ENCODE peak calls at places on chromosome 10, in six cellular contexts. K is ovary, T is stomach, S is HCT116, F is sigmoid colon, Y is uterus. U is an unnamed sample. For H3K4me1, the result is how much of the 10 kb centered on the place peaks cover.

GRCh38 chr10:69687396-69687795 is 57.3 kb downstream of the FAM241B start:
- DNase-seq in K (no peak), T (no peak), S (no peak), F (no peak), Y (no peak), U (no peak)

GRCh38 chr10:79939969-79940368 is 8.9 kb downstream of the SFTPD start:
- DNase-seq in K (no peak), T (no peak), S (no peak), F (no peak), Y (no peak), U (no peak)

GRCh38 chr10:58742141-58742540 is 229.5 kb downstream of the BICC1 start:
- DNase-seq in K (no peak), T (no peak), S (no peak), F (no peak), Y (no peak), U (no peak)

GRCh38 chr10:78754269-78755074 is 314.3 kb upstream of the ZMIZ1 start:
- DNase-seq in K (no peak), T (no peak), S (no peak), F (no peak), Y (no peak), U (no peak)

GRCh38 chr10:76902949-76903348 is 734.7 kb downstream of the KCNMA1 start:
- DNase-seq in K (peak), T (no peak), S (peak), F (no peak), Y (no peak), U (no peak)

GRCh38 chr10:121668336-121669009 is 70.2 kb upstream of the FGFR2 start:
- DNase-seq in K (peak), T (peak), S (no peak), F (peak), Y (peak), U (no peak)

GRCh38 chr10:44902838-44903545 is 8.1 kb upstream of the TMEM72 start:
- DNase-seq in K (no peak), T (no peak), S (no peak), F (no peak), Y (no peak), U (no peak)

GRCh38 chr10:12348870-12349627 is at the start of gene CAMK1D:
- DNase-seq in K (peak), T (peak), S (no peak), F (peak), Y (peak), U (peak)

GRCh38 chr10:129627442-129627841 is 160.4 kb downstream of the MGMT start:
- DNase-seq in K (no peak), T (no peak), S (no peak), F (no peak), Y (no peak), U (no peak)

GRCh38 chr10:122462533-122463465 is 1.4 kb downstream of the HTRA1 start:
- DNase-seq in K (peak), T (no peak), S (no peak), F (peak), Y (peak), U (peak)

GRCh38 chr10:117226813-117227451 is 14.0 kb upstream of the SLC18A2 start:
- DNase-seq in K (no peak), T (peak), S (peak), F (no peak), Y (no peak), U (no peak)

GRCh38 chr10:78438094-78438906 is 404.6 kb downstream of the RPS24 start:
- DNase-seq in K (peak), T (no peak), S (no peak), F (peak), Y (no peak), U (no peak)

GRCh38 chr10:98006266-98006665 is 24.2 kb downstream of the CRTAC1 start:
- DNase-seq in K (no peak), T (no peak), S (no peak), F (no peak), Y (no peak), U (no peak)

GRCh38 chr10:88791924-88792323 is 10.6 kb upstream of the LIPM start:
- DNase-seq in K (no peak), T (no peak), S (peak), F (no peak), Y (no peak), U (no peak)

GRCh38 chr10:96600337-96600736 is 13.5 kb upstream of the TM9SF3 start:
- DNase-seq in K (no peak), T (peak), S (no peak), F (no peak), Y (no peak), U (no peak)

GRCh38 chr10:101777857-101778145 is 1.9 kb upstream of the FGF8 start:
- DNase-seq in K (no peak), T (peak), S (no peak), F (peak), Y (no peak), U (no peak)

GRCh38 chr10:97584060-97584797 is at the start of gene HOGA1:
- DNase-seq in K (no peak), T (no peak), S (peak), F (no peak), Y (peak), U (peak)

GRCh38 chr10:99841746-99842145 is 59.3 kb downstream of the ABCC2 start:
- DNase-seq in K (no peak), T (no peak), S (no peak), F (no peak), Y (no peak), U (no peak)

GRCh38 chr10:119421887-119422684 is 120.4 kb downstream of the RGS10 start:
- DNase-seq in K (no peak), T (no peak), S (no peak), F (no peak), Y (no peak), U (no peak)

DNA sequence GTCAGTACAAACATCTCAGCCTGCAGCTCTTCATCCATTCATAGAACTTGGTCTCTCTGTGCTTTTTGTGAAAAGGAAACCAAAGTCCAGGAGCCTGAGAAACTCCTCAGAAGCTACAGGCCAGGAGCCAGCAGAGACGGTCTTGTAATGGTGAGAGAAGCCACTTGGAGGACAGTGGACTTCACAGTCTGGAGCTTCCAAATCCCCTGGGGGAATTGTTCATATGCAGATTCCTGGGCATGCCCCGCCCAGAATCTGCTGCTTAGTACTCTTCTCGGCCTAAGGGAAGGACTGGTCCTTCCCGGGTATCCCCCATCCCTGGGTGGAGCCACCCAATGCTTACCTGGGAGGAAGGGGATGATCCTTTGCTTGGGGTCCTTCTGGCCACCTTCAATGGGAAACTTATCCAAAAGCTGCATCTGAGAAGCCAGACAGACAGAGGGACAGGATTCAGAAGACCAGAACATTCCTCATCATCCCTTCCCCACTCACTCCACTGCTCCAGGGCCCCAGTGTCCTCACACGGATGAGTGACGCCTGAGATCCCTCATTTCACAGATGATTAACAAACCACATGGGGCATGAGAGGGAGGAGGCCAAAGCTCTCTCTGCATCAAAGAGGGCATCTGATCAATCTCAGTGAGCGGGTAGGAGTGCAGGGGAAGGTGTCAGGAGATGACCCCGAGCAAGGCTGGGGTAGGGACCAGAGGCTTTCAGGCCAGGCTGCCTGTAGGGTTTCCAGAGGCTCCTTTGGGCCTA is 88.4 kb downstream of the SH3PXD2A start:
- DNase-seq in K (no peak), T (no peak), S (no peak), F (no peak), Y (no peak), U (no peak)
- H3K4me1 ChIP-seq in K (under half), T (under half), S (under half), F (under half), Y (under half), U (under half)

DNA sequence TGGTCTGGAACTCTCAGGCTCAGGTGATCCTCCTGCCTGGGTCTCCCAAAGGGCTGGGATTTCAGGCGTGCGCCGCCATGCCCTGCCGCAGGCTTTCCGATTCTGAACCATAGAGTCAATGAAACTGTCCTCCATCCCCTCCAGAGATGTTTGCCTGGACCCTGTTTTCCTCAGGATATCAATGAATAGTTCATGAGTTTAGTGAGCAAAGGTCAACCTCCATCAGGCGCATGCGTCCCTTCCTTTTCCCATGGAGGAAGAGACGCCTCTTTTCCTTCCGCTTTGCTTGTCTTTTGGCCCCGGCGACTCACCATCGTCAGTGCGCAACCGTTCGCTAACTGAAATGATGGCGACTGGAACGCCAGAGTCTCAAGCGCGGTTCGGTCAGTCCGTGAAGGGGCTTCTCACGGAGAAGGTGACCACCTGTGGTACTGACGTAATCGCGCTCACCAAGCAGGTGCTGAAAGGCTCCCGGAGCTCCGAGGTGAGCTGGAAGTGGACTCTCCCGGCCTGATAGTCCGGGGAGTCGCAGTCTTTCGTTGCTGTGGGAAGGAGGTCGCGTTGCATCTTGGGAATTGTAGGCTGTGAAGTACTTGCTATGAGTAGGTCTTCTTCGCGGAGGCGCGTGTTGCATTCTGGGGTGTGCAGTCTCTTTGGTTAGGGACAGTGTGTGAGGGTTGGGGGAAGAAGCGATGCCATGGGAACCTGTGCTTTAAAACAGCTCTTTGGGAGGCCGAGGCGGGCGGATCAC is at the start of gene BORCS7:
- DNase-seq in K (peak), T (peak), S (peak), F (peak), Y (peak), U (peak)
- TF ChIP-seq POLR2A in K (peak), T (no peak), S (peak), F (peak), Y (peak), U (peak)

GRCh38 chr10:132415956-132416355 is 19.0 kb downstream of the PWWP2B start:
- DNase-seq in K (no peak), T (no peak), S (no peak), F (no peak), Y (no peak), U (no peak)

GRCh38 chr10:132413226-132414205 is 16.5 kb downstream of the PWWP2B start:
- DNase-seq in K (no peak), T (no peak), S (no peak), F (no peak), Y (no peak), U (no peak)

GRCh38 chr10:132414402-132415016 is 17.5 kb downstream of the PWWP2B start:
- DNase-seq in K (no peak), T (no peak), S (no peak), F (no peak), Y (no peak), U (no peak)

GRCh38 chr10:132416566-132417248 is 19.7 kb downstream of the PWWP2B start:
- DNase-seq in K (no peak), T (no peak), S (no peak), F (no peak), Y (no peak), U (no peak)

DNA sequence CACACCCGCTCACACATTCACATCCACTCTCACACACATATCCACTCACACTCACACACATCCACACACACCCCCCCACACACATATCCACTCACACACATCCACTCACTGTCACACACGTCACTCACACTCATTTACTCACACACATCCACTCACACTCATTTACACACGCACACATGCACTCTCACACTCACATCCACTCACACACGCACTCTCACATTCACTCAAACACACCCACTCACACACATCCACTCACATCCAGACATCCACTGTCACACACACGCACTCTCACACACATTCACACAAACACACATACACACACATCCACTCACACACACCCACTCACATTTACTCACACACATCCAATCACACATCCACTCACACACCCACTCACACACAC is 18.3 kb downstream of the PWWP2B start:
- DNase-seq in K (no peak), T (no peak), S (no peak), F (no peak), Y (no peak), U (no peak)
- H3K4me1 ChIP-seq in K (under half), T (half or more), S (under half), F (half or more), Y (under half), U (under half)

GRCh38 chr10:111142082-111142481 is 65.3 kb downstream of the ADRA2A start:
- DNase-seq in K (no peak), T (no peak), S (peak), F (no peak), Y (no peak), U (no peak)
- TF ChIP-seq POLR2A in K (no peak), T (no peak), S (no peak), F (no peak), Y (no peak), U (no peak)

GRCh38 chr10:104307576-104308438 is 30.5 kb downstream of the ITPRIP start:
- DNase-seq in K (peak), T (no peak), S (no peak), F (peak), Y (no peak), U (no peak)

GRCh38 chr10:104309980-104310978 is 28.0 kb downstream of the ITPRIP start:
- DNase-seq in K (peak), T (peak), S (no peak), F (peak), Y (no peak), U (peak)

GRCh38 chr10:104311184-104311720 is 27.0 kb downstream of the ITPRIP start:
- DNase-seq in K (peak), T (no peak), S (no peak), F (peak), Y (no peak), U (no peak)

GRCh38 chr10:104306897-104307296 is 31.4 kb downstream of the ITPRIP start:
- DNase-seq in K (no peak), T (no peak), S (no peak), F (peak), Y (no peak), U (no peak)

GRCh38 chr10:104308439-104308903 is 29.8 kb downstream of the ITPRIP start:
- DNase-seq in K (peak), T (no peak), S (no peak), F (peak), Y (no peak), U (no peak)
- H3K4me1 ChIP-seq in K (under half), T (under half), S (under half), F (under half), Y (under half), U (half or more)

GRCh38 chr10:110789604-110790428 is 81.9 kb upstream of the PDCD4 start:
- DNase-seq in K (no peak), T (no peak), S (no peak), F (no peak), Y (no peak), U (no peak)
- TF ChIP-seq POLR2A in K (no peak), T (no peak), S (no peak), F (no peak), Y (no peak), U (no peak)

DNA sequence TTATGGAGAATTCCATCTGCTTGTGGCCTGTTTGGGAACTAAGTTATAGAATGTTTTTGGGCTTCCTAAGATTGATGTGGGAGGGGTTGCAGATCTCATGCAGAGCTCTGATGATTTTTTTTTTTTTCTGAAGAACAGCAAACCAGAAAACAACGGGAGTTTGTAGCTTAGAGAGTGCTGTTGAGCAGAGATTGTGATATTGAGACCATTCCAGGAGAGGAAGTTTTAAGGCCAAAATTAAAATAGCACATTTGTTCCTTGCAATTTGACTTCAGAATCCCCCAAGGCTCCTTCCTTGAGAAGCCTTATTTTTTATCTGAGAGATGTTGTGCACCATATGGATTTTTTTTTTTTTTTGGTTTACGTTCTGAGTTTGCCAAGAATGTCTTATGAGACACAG is 159.5 kb upstream of the NRP1 start:
- DNase-seq in K (no peak), T (no peak), S (no peak), F (no peak), Y (no peak), U (no peak)
- H3K4me1 ChIP-seq in K (under half), T (under half), S (under half), F (half or more), Y (under half), U (under half)

U was measured in gastrocnemius medialis.